ENCODE peak calls at places on chromosome 22, in five cellular contexts. W, G, Q, K and Y are unnamed samples. For H3K9me3, the result is how much of the 10 kb centered on the place peaks cover.

GRCh38 chr22:49647346-49648026 is 180.2 kb downstream of the BRD1 start:
- DNase-seq in W (no peak), G (no peak), Q (peak), K (no peak), Y (no peak)

GRCh38 chr22:39388261-39389011 is 11.1 kb upstream of the TAB1 start:
- DNase-seq in W (peak), Q (no peak), K (peak), G (no peak), Y (peak)

GRCh38 chr22:38144025-38144405 is 33.5 kb upstream of the BAIAP2L2 start:
- DNase-seq in W (no peak), Q (no peak), G (no peak), K (no peak), Y (no peak)

GRCh38 chr22:44399906-44400762 is 87.4 kb upstream of the SHISAL1 start:
- DNase-seq in K (no peak), Q (no peak), G (no peak), W (no peak), Y (no peak)

GRCh38 chr22:35422936-35423335 is 23.0 kb downstream of the MCM5 start:
- DNase-seq in Q (no peak), W (no peak), G (no peak), K (no peak), Y (no peak)

GRCh38 chr22:24503137-24503850 is 8.2 kb downstream of the UPB1 start:
- DNase-seq in Q (peak), G (no peak), K (peak), W (peak), Y (no peak)

GRCh38 chr22:25494774-25495173 is 69.7 kb upstream of the GRK3 start:
- DNase-seq in Q (no peak), G (no peak), K (no peak), W (no peak), Y (no peak)

GRCh38 chr22:24952837-24953293 is 349 bp downstream of the KIAA1671 start:
- DNase-seq in Q (no peak), W (no peak), K (peak), G (no peak), Y (no peak)

GRCh38 chr22:19958083-19959042 is 16.7 kb upstream of the TXNRD2 start:
- DNase-seq in W (no peak), G (no peak), K (no peak), Q (no peak), Y (no peak)

GRCh38 chr22:21640810-21641209 is 1.3 kb upstream of the SDF2L1 start:
- DNase-seq in Q (no peak), W (no peak), G (no peak), K (no peak), Y (no peak)

GRCh38 chr22:21815357-21815756 is 52.1 kb downstream of the MAPK1 start:
- DNase-seq in K (no peak), Q (no peak), W (no peak), G (no peak), Y (no peak)

GRCh38 chr22:37742374-37743092 is 45.7 kb downstream of the TRIOBP start:
- DNase-seq in G (no peak), K (peak), W (no peak), Q (no peak), Y (no peak)

GRCh38 chr22:38872831-38873248 is 824 bp upstream of the CBX6 start:
- DNase-seq in K (no peak), G (no peak), W (peak), Q (no peak), Y (no peak)

GRCh38 chr22:35352214-35353111 is 28.4 kb upstream of the HMOX1 start:
- DNase-seq in G (peak), W (peak), Q (peak), K (no peak), Y (no peak)

DNA sequence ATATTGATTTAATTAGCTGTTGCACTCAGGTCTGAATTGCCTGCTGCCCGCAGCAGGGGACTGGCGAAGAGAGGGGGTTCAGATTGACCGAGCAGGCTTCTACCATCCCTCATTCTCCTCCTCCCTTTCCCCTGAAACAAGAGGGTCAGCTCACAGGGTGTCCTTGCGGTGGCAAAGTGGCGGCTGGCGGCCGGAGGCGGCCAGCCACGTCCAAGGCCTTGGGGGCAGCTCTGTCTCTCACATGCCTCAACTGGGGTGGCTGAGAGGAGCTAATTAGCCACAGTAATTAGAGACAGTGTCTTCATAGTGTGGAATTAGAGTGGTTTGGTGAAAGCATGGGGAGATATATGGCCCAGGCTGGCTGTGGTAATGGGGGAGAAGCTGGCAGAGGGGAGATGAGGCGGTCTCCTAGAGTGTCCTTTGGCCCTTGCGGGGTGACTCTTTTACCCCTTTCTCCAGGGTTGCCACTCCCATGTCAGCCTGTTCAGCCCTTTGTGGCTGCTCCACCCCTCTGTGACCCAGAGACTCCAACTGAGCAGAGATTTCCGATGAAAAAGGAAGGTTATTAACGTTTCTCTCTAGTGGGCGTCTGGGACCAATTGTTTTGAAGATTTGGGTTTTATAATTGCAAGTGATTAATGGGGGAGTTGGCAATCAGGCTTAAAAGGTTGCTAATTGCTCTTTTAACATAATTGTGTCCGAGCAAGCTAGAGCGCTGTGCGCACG is 295.4 kb downstream of the MIAT start:
- DNase-seq in Q (no peak), G (no peak), W (no peak), K (no peak), Y (no peak)
- H3K4me3 ChIP-seq in Q (no peak), G (no peak), W (no peak), K (no peak), Y (no peak)

DNA sequence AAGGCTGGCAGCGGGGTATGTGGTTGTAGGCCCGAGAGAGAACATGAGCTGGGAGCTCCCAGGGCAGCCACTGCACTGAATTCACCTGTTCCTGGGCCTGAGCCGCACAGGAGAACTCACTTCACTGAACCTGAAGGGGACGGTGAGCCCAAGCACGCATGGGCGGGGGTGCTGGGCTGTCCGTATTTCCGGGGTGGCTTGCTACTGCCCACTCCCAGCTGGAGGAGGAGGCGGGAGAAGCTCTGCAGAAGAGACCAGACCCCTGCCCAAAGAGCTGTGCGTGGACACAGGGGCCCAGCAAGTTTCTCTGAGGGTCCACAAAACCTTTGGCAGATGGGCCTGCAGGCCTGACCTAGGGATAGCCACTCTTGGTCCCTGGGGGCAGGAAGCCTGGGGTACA is 4.8 kb downstream of the TTLL12 start:
- DNase-seq in Q (no peak), W (no peak), G (no peak), K (no peak), Y (no peak)
- H3K9me3 ChIP-seq in Q (under half), W (under half), G (under half), K (under half), Y (under half)

GRCh38 chr22:18110194-18110943 is at the start of gene TUBA8:
- DNase-seq in Q (peak), G (no peak), W (peak), K (peak), Y (no peak)
- H3K4me3 ChIP-seq in Q (no peak), G (peak), W (peak), K (peak), Y (peak)

DNA sequence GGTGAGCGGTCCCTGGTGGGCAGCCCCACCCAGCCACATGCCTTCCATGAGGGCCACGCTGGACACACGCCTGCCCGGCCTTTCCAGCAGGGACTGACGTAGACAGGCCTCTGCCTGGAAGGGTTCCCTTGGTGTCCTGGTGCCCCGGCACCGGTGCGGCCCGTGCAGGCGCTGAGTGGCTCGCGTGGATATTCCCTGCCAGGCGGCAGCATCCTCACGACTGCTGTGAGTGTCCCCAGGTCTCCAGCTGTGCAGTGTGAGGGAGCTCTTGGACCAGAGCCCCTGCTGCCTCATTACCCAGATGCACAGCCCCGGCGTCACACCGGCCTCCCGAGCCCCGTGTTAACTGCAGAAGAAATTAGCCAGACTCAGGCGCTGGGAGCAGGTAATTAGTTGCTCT is 1196.4 kb downstream of the BRD1 start:
- DNase-seq in K (no peak), Q (no peak), W (no peak), G (no peak), Y (no peak)
- H3K9me3 ChIP-seq in K (half or more), Q (under half), W (under half), G (under half), Y (under half)

GRCh38 chr22:46075764-46076531 is 74.4 kb upstream of the PPARA start:
- DNase-seq in K (peak), W (no peak), G (no peak), Q (no peak), Y (no peak)

GRCh38 chr22:46078241-46079092 is 71.9 kb upstream of the PPARA start:
- DNase-seq in G (no peak), Q (no peak), W (peak), K (peak), Y (no peak)

GRCh38 chr22:46079093-46079860 is 71.0 kb upstream of the PPARA start:
- DNase-seq in G (no peak), W (no peak), Q (no peak), K (peak), Y (no peak)

GRCh38 chr22:46076651-46077339 is 73.5 kb upstream of the PPARA start:
- DNase-seq in G (no peak), K (peak), W (no peak), Q (no peak), Y (no peak)

DNA sequence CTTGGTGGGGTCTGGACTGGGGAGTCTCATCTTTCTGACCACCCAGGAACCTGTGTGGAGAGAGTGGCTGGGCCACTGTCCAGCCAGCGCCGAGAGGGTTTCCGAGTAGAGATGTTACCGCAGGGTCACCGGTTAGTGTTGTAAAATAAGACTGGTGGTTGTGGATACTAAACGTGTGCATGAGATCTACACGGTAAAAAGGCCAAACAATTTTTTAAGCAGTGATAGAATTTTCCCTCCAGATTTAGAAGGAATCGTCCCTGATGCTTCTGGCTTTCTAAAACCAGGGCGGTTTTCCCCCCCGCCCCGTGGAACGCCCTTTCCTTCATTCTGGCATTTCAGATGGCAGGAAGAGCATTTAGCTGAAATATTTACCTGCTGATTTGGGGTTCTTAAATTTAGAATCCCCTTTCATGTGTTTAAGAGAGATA is 72.6 kb upstream of the PPARA start:
- DNase-seq in K (peak), Q (no peak), W (no peak), G (no peak), Y (no peak)
- H3K4me3 ChIP-seq in K (peak), Q (no peak), W (peak), G (peak), Y (no peak)